ENCODE peak calls at places on chromosome 1, in five cellular contexts. R is epithelial cell of proximal tubule, A is mesothelial cell of epicardium, S is tibial artery, L is cardiac fibroblast. P is an unnamed sample.

GRCh38 chr1:117810553-117810952 is 118.9 kb downstream of the GDAP2 start:
- DNase-seq in R (no peak), L (no peak), S (no peak), A (no peak), P (no peak)

GRCh38 chr1:170729608-170730378 is 65.9 kb downstream of the PRRX1 start:
- DNase-seq in S (peak), A (no peak), L (peak), R (no peak), P (no peak)

GRCh38 chr1:8016244-8017241 is 9.6 kb downstream of the ERRFI1 start:
- DNase-seq in L (peak), A (no peak), S (no peak), R (no peak), P (no peak)

GRCh38 chr1:232384172-232384571 is 245.8 kb downstream of the SIPA1L2 start:
- DNase-seq in R (no peak), A (no peak), S (no peak), L (peak), P (no peak)

GRCh38 chr1:12127206-12127810 is 39.5 kb upstream of the TNFRSF1B start:
- DNase-seq in R (no peak), A (no peak), S (no peak), L (no peak), P (no peak)

GRCh38 chr1:78009836-78010235 is 5.1 kb downstream of the DNAJB4 start:
- DNase-seq in S (no peak), R (no peak), A (no peak), L (peak), P (no peak)

GRCh38 chr1:16145988-16146887 is 9.6 kb downstream of the EPHA2 start:
- DNase-seq in A (peak), R (no peak), L (peak), S (peak), P (peak)

GRCh38 chr1:206541236-206541833 is 34.0 kb downstream of the RASSF5 start:
- DNase-seq in S (no peak), L (no peak), A (no peak), R (no peak), P (no peak)

GRCh38 chr1:110281363-110282290 is 57.5 kb upstream of the RBM15 start:
- DNase-seq in L (no peak), A (no peak), S (no peak), R (no peak), P (no peak)

GRCh38 chr1:110053557-110054428 is 16.7 kb downstream of the ALX3 start:
- DNase-seq in S (peak), L (peak), R (no peak), A (peak), P (peak)

GRCh38 chr1:151508721-151509292 is 2.4 kb upstream of the CGN start:
- DNase-seq in S (no peak), A (no peak), R (no peak), L (no peak), P (no peak)

GRCh38 chr1:198253668-198254067 is 96.9 kb downstream of the NEK7 start:
- DNase-seq in R (no peak), A (no peak), S (no peak), L (peak), P (no peak)

GRCh38 chr1:156204686-156205085 is 8.1 kb upstream of the PMF1 start:
- DNase-seq in L (no peak), A (no peak), S (no peak), R (no peak), P (no peak)

GRCh38 chr1:68384872-68385390 is 64.8 kb downstream of the RPE65 start:
- DNase-seq in L (peak), S (no peak), R (peak), A (no peak), P (no peak)

GRCh38 chr1:210301254-210301955 is 27.3 kb upstream of the HHAT start:
- DNase-seq in L (no peak), S (no peak), R (no peak), A (no peak), P (no peak)

GRCh38 chr1:100249155-100249536 is 488 bp downstream of the DBT start:
- DNase-seq in R (no peak), A (no peak), S (no peak), L (peak), P (no peak)

GRCh38 chr1:43309626-43310025 is 8.8 kb downstream of the TIE1 start:
- DNase-seq in L (no peak), R (no peak), S (no peak), A (no peak), P (no peak)

GRCh38 chr1:26721669-26722355 is 26.0 kb downstream of the ARID1A start:
- DNase-seq in A (no peak), S (no peak), R (no peak), L (no peak), P (no peak)

GRCh38 chr1:11934295-11935039 is at the start of gene PLOD1:
- DNase-seq in S (peak), L (peak), R (no peak), A (peak), P (peak)

GRCh38 chr1:36387141-36387949 is 1.6 kb upstream of the STK40 start:
- DNase-seq in L (peak), R (peak), S (peak), A (no peak), P (no peak)

GRCh38 chr1:234731371-234732085 is 121.5 kb upstream of the IRF2BP2 start:
- DNase-seq in A (no peak), L (peak), S (no peak), R (no peak), P (no peak)

GRCh38 chr1:80274256-80274655 is 1267.7 kb upstream of the ADGRL4 start:
- DNase-seq in R (no peak), A (no peak), L (no peak), S (no peak), P (no peak)

GRCh38 chr1:1123581-1124507 is 8.0 kb upstream of the C1orf159 start:
- DNase-seq in S (no peak), R (no peak), L (peak), A (no peak), P (no peak)

GRCh38 chr1:1122981-1123480 is 7.1 kb upstream of the C1orf159 start:
- DNase-seq in A (no peak), S (no peak), R (no peak), L (no peak), P (no peak)

GRCh38 chr1:1125945-1126344 is 10.1 kb upstream of the C1orf159 start:
- DNase-seq in L (no peak), R (no peak), S (no peak), A (no peak), P (no peak)

GRCh38 chr1:1124508-1124785 is 8.6 kb upstream of the C1orf159 start:
- DNase-seq in R (no peak), A (no peak), S (no peak), L (no peak), P (no peak)

GRCh38 chr1:1124786-1125642 is 9.1 kb upstream of the C1orf159 start:
- DNase-seq in L (no peak), A (no peak), R (no peak), S (no peak), P (no peak)
- TF ChIP-seq CTCF in L (no peak), A (no peak), R (no peak), S (no peak), P (no peak)

GRCh38 chr1:21667348-21668231 is 1.6 kb downstream of the RAP1GAP start:
- DNase-seq in S (no peak), A (no peak), L (no peak), R (no peak), P (no peak)

GRCh38 chr1:21668232-21669032 is 725 bp downstream of the RAP1GAP start:
- DNase-seq in L (no peak), S (no peak), R (no peak), A (no peak), P (no peak)

GRCh38 chr1:21665711-21666571 is 3.2 kb downstream of the RAP1GAP start:
- DNase-seq in R (no peak), S (no peak), A (no peak), L (peak), P (no peak)

GRCh38 chr1:21664806-21665588 is 4.2 kb downstream of the RAP1GAP start:
- DNase-seq in S (no peak), L (no peak), R (no peak), A (no peak), P (no peak)

DNA sequence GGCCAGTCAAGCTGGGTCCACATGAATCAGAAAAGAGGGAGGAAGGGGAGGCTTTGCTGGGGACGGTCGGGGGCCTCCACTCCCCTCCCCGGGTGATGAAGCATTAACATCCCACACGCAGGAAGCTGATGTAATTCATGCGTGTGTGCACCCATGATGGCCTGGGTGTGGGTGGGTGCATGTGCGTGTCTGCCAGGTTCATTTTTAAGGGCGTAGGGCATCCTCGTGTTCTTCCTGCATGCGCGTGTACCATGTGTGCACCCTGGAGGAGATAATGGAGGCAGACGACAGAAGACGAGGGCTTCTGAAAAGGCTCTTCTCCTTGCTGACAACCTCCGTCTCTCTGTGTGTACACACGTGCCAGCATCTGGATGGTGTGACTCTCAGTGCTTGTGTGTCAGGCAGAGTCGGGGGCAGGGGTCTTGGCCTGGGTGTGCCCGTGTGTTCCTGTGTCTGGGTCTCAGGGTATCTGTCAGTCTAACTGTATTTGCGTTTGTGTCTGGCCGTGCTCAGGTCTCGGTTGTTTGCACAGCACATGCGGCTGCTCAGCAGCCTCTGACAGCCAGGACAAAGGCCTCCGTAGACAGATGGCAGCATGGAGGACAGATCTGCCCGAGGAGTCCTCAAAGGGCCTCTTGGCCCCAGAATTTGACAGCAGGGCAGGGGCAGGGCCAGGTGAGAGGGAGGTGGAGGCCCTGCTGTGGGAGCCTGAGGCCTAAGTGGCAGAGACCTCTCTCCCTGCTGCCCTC is 2.4 kb downstream of the RAP1GAP start:
- DNase-seq in L (no peak), R (no peak), A (no peak), S (no peak), P (no peak)
- TF ChIP-seq CTCF in L (no peak), R (no peak), A (no peak), S (no peak), P (no peak)

GRCh38 chr1:22860883-22861385 is 111.7 kb downstream of the LACTBL1 start:
- DNase-seq in S (no peak), A (no peak), R (no peak), L (no peak), P (no peak)

GRCh38 chr1:22860414-22860800 is 112.3 kb downstream of the LACTBL1 start:
- DNase-seq in L (no peak), R (no peak), A (no peak), S (no peak), P (no peak)

GRCh38 chr1:22863766-22864165 is 108.9 kb downstream of the LACTBL1 start:
- DNase-seq in S (no peak), A (no peak), R (no peak), L (no peak), P (no peak)

GRCh38 chr1:22862752-22863151 is 109.9 kb downstream of the LACTBL1 start:
- DNase-seq in R (no peak), S (no peak), A (no peak), L (no peak), P (no peak)

DNA sequence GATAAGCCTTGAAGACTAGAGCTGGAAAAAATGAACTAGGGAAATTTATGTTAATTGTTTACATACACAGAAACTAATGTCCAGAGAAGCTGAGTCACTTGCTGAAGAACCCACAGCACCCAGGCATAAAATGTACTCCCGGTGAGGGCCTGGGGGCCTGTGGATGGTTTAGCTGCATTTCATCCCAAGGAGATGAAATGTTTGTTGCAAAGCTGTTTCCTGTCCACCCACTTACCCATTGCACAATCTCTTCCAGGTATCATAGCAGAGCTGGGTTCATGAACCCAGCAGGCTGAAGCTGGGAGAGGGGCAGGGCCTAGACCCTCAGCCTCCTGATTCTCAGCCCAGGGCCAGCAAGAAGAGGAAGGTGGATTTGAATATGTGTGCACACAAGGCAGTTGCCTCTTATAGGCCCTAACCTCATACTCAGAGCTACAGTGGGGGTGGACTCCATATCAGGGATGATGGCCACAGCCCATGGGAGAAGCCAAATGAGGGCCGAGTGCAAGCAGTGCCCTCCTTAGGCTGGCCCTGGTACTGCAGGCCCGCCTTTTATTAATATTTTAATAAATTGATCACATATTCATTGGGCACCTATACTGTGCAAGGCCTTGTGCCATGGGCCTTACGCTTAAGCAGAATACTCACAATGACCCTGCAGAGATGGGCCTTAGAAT is 110.8 kb downstream of the LACTBL1 start:
- DNase-seq in R (no peak), A (peak), S (peak), L (peak), P (peak)
- TF ChIP-seq CTCF in R (peak), A (peak), S (peak), L (peak), P (peak)

GRCh38 chr1:245153645-245154428 is 948 bp upstream of the KIF26B start:
- DNase-seq in L (no peak), R (no peak), S (no peak), A (peak), P (peak)

GRCh38 chr1:245156041-245156735 is 1.4 kb downstream of the KIF26B start:
- DNase-seq in S (peak), R (no peak), L (peak), A (peak), P (peak)

GRCh38 chr1:245153081-245153644 is 1.6 kb upstream of the KIF26B start:
- DNase-seq in A (peak), L (peak), R (no peak), S (no peak), P (peak)

GRCh38 chr1:245155186-245156040 is 628 bp downstream of the KIF26B start:
- DNase-seq in L (no peak), S (no peak), R (no peak), A (peak), P (no peak)

GRCh38 chr1:245154429-245155185 is at the start of gene KIF26B:
- DNase-seq in S (no peak), R (no peak), A (peak), L (peak), P (peak)
- TF ChIP-seq CTCF in S (no peak), R (peak), A (no peak), L (no peak), P (no peak)

DNA sequence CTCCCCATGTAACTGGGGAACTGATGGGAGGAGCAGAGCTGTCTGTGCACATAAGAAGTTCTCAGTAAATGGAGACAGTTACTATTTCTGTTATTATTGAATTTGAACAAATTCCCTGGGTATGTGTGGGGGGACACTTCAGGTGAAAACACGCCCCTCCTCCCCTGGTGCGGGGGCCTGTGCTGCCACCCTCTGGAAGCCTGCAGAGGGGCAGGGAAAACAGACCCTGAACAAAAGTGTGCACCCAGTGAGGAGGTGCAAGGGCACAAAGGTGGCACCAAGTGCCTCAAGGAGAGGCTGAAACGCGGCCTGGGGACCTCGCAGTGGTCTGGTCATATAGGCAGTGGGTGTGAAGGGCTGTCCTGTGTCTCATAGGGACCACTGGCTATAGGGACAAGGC is 18.2 kb upstream of the NADK start:
- DNase-seq in L (no peak), S (no peak), R (no peak), A (no peak), P (no peak)
- TF ChIP-seq CTCF in L (peak), S (peak), R (peak), A (no peak), P (no peak)

DNA sequence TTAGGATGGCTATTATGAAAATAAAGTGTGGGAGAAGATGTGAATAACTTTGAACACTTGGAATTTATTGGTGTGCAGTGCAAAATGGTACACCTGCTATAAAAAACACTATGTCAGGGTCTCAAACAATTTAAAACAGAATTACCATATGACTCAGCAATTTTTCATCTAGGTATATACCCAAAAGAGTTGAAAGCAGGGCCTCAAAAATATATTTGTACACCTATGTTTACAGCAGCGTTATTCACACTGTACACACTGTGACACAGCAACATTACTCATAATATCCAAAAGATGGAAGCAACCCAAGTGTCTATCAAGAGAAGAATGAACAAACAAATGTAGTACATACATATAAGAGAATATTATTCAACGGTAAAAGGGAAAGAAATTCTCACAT is 75.8 kb downstream of the SPATA6 start:
- DNase-seq in S (no peak), L (no peak), R (no peak), A (no peak), P (no peak)
- TF ChIP-seq CTCF in S (no peak), L (no peak), R (no peak), A (no peak), P (no peak)

GRCh38 chr1:93980320-93980744 is 71.1 kb upstream of the GCLM start:
- DNase-seq in L (no peak), A (peak), R (no peak), S (no peak), P (no peak)
- TF ChIP-seq CTCF in L (peak), A (peak), R (peak), S (no peak), P (peak)

GRCh38 chr1:218982482-218982881 is 191.2 kb upstream of the LYPLAL1 start:
- DNase-seq in A (no peak), L (no peak), R (no peak), S (no peak), P (no peak)

GRCh38 chr1:218986816-218987215 is 186.9 kb upstream of the LYPLAL1 start:
- DNase-seq in S (no peak), L (no peak), R (no peak), A (no peak), P (no peak)

GRCh38 chr1:218985424-218985823 is 188.3 kb upstream of the LYPLAL1 start:
- DNase-seq in A (no peak), R (no peak), S (no peak), L (no peak), P (no peak)

GRCh38 chr1:218983433-218983832 is 190.2 kb upstream of the LYPLAL1 start:
- DNase-seq in A (no peak), S (no peak), L (no peak), R (no peak), P (no peak)

GRCh38 chr1:218983848-218984247 is 189.8 kb upstream of the LYPLAL1 start:
- DNase-seq in R (no peak), L (no peak), S (no peak), A (no peak), P (no peak)
- TF ChIP-seq CTCF in R (peak), L (peak), S (no peak), A (peak), P (peak)

GRCh38 chr1:247561711-247562110 is 12.8 kb downstream of the GCSAML start:
- DNase-seq in R (no peak), S (no peak), L (no peak), A (no peak), P (no peak)
- TF ChIP-seq CTCF in R (no peak), S (no peak), L (no peak), A (no peak), P (no peak)

GRCh38 chr1:32886012-32886827 is at the start of gene HPCA:
- DNase-seq in S (no peak), R (no peak), A (peak), L (peak), P (peak)
- TF ChIP-seq CTCF in S (peak), R (peak), A (peak), L (peak), P (peak)

P was measured in progenitor cell of endocrine pancreas.